ENCODE peak calls at places on chromosomes 4 and X, in seven cellular contexts. V, Y, O, K, C, U and Q are unnamed samples.

GRCh38 chrX:3262906-3263305 is 83.5 kb downstream of the MXRA5 start:
- DNase-seq in C (peak), V (peak), O (no peak), K (no peak), Y (peak), U (no peak), Q (peak)

GRCh38 chrX:22237479-22237878 is 35.2 kb upstream of the CBLL2 start:
- DNase-seq in C (no peak), K (no peak), U (no peak), O (no peak), V (peak), Y (peak), Q (no peak)

GRCh38 chr4:77473509-77473908 is 132.1 kb upstream of the CXCL13 start:
- DNase-seq in Y (peak), U (no peak), O (no peak), K (no peak), V (no peak), C (peak), Q (no peak)

GRCh38 chr4:74188912-74189311 is 31.0 kb downstream of the MTHFD2L start:
- DNase-seq in U (no peak), Y (no peak), V (no peak), C (no peak), K (no peak), O (no peak), Q (no peak)

GRCh38 chr4:40838742-40839141 is 89.0 kb downstream of the NSUN7 start:
- DNase-seq in V (no peak), Y (peak), U (no peak), K (no peak), O (no peak), C (no peak), Q (no peak)

GRCh38 chr4:128286474-128287158 is 997 bp downstream of the PGRMC2 start:
- DNase-seq in K (no peak), O (no peak), Y (peak), C (peak), U (no peak), V (peak), Q (no peak)

GRCh38 chrX:22135994-22136684 is 104.0 kb downstream of the PHEX start:
- DNase-seq in K (no peak), O (peak), V (peak), Y (peak), U (no peak), C (peak), Q (no peak)

GRCh38 chr4:3250956-3251690 is 2.2 kb downstream of the MSANTD1 start:
- DNase-seq in Y (no peak), V (no peak), U (peak), C (no peak), K (peak), O (no peak), Q (no peak)

GRCh38 chr4:54110019-54110416 is 10.1 kb downstream of the GSX2 start:
- DNase-seq in O (no peak), U (no peak), V (no peak), C (no peak), K (no peak), Y (no peak), Q (no peak)

GRCh38 chr4:140806175-140806574 is 50.0 kb upstream of the TBC1D9 start:
- DNase-seq in Y (no peak), C (no peak), O (no peak), K (no peak), U (no peak), V (no peak), Q (no peak)

GRCh38 chr4:147307896-147308680 is 172.8 kb upstream of the EDNRA start:
- DNase-seq in C (no peak), K (no peak), Y (no peak), U (no peak), V (no peak), O (no peak), Q (no peak)

GRCh38 chr4:101114936-101115372 is 232.4 kb downstream of the PPP3CA start:
- DNase-seq in Y (peak), C (peak), V (peak), K (no peak), O (no peak), U (no peak), Q (peak)

GRCh38 chrX:119240356-119240755 is 4.3 kb downstream of the PGRMC1 start:
- DNase-seq in C (peak), U (no peak), Y (peak), V (peak), O (no peak), K (no peak), Q (no peak)

GRCh38 chr4:79650217-79650616 is 242.2 kb upstream of the GK2 start:
- DNase-seq in V (no peak), K (no peak), C (peak), U (no peak), O (no peak), Y (no peak), Q (no peak)

GRCh38 chr4:36322921-36323354 is 41.5 kb downstream of the DTHD1 start:
- DNase-seq in C (no peak), Y (no peak), V (no peak), K (no peak), U (no peak), O (no peak), Q (no peak)

GRCh38 chr4:172042714-172043114 is 229.5 kb downstream of the GALNTL6 start:
- DNase-seq in O (no peak), Y (no peak), K (no peak), U (no peak), C (no peak), V (no peak), Q (no peak)

GRCh38 chr4:109803924-109804571 is 2.2 kb upstream of the CFI start:
- DNase-seq in U (no peak), K (no peak), Y (peak), C (peak), O (peak), V (peak), Q (peak)

GRCh38 chr4:111943796-111944203 is 201.5 kb upstream of the FAM241A start:
- DNase-seq in K (peak), Y (no peak), V (peak), C (peak), O (no peak), U (peak), Q (no peak)

GRCh38 chrX:106874075-106874474 is 29.1 kb downstream of the RIPPLY1 start:
- DNase-seq in O (no peak), C (peak), V (peak), K (no peak), U (no peak), Y (peak), Q (no peak)

DNA sequence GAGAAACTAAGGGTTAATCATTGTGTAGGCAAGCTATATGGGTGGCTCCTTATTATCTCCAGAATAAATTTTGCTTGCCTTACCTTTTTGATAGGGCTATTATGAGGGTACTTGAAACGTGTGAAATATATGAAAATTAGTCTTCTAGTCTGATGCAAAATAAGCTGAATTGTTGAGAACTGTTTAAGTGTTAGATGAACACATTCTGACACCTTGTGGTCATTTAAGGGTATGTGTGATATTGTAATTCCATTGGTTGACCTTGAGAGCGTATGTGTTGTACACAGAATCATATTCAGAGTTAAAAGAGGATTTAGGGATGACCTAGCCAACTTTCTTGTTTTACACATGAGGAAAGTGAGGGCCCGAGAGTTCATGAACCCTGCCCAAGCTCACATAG is 44.6 kb upstream of the LINC00632 start:
- DNase-seq in O (no peak), Y (peak), K (no peak), V (peak), U (no peak), C (peak), Q (peak)
- TF ChIP-seq CTCF in O (no peak), Y (peak), K (peak), V (no peak), U (peak), C (peak), Q (peak)

DNA sequence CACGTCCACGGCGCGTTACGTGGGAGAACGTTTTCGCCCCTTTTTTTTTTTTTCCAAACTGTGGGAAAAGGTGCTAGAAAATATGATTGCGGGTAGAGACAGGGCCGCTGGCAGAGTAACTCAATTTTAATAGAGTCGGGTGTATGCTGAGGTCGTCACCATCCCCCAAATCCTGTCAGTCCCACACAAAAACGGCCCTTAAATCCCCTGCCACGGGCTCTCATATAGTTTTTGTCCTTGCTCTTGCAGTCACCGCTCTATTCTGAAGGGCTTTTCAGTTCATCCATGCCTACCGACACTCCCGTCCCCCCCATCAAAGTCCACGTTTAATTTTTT is 796 bp upstream of the MED14 start:
- DNase-seq in Y (no peak), U (no peak), O (no peak), C (no peak), V (no peak), K (no peak), Q (no peak)
- H3K4me3 ChIP-seq in Y (peak), U (peak), O (peak), C (peak), V (peak), K (peak), Q (peak)

DNA sequence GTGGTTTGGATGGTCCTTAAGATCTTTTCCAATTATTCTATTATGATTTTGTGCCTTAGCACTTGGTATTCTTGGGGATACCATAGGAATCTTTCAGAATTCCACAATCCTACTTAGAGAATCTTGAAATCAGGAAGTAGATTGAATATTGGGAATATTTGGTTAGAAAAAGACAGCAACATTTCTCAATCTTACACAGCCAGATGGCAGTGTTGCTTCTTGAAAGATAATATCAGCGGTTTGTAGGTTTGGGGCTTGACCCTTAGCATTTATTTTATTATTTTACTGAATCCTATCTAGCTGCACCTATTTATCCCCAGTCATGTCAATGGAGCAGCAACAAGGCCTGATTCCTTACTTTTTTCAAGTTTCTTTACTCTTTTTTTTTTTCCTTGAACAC is 28.6 kb downstream of the MAGEB1 start:
- DNase-seq in O (no peak), U (no peak), V (peak), Y (peak), K (no peak), C (peak), Q (no peak)
- TF ChIP-seq CTCF in O (no peak), U (no peak), V (peak), Y (peak), K (no peak), C (peak), Q (no peak)

GRCh38 chrX:120562569-120562926 is 1.8 kb upstream of the CUL4B start:
- DNase-seq in C (no peak), Y (no peak), U (no peak), K (no peak), O (no peak), V (no peak), Q (no peak)
- H3K4me3 ChIP-seq in C (no peak), Y (no peak), U (no peak), K (no peak), O (no peak), V (no peak), Q (no peak)

GRCh38 chrX:45849261-45849660 is 648.6 kb upstream of the DIPK2B start:
- DNase-seq in U (no peak), O (no peak), C (peak), V (peak), K (no peak), Y (peak), Q (peak)
- TF ChIP-seq CTCF in U (no peak), O (no peak), C (peak), V (peak), K (peak), Y (peak), Q (peak)

DNA sequence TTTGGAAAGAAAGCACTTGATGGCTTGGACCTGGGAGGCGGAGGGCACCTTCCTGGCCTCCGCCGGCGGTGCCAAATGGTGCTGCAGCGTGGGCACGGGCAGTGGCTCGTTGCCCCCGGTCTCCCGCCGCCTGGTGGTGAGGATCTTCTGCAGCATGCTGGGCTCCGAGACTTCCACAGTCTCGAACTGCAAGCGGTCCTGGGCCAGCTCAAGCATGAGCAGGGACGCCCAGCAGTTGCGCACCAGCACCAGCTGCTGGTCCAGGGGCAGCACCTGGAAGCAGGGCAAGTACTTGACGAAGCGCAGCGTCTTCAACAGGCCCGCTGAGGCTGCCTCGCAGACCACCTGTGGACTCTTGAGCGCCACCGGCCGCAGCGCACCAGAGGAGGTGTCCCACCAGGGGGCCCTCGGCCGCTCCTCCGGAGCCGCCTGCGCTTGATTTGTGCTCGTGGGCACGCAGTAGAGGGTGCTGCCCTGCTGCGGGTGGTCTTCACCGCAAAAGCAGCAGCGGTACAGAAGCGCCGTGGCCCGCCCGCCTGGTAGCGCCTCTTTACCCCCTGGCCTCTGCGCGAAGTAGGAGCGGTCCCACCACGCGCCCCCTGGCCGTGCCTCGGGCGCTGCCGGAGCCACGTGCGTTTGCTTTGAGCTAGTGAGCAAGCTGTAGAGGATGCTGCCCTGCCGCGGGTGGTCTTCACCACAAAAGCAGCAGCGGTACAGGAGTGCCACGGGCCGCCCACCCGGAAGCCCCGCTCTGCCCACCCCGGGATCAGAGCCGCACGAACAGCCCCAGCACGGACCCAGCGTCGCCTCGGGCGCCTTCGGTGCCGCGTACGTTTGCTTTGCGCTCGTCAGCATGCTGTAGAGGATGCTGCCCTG is 689 bp downstream of the NR0B1 start:
- DNase-seq in V (peak), U (peak), Y (no peak), O (no peak), C (peak), K (peak), Q (no peak)
- H3K4me3 ChIP-seq in V (no peak), U (no peak), Y (no peak), O (no peak), C (peak), K (no peak), Q (peak)

DNA sequence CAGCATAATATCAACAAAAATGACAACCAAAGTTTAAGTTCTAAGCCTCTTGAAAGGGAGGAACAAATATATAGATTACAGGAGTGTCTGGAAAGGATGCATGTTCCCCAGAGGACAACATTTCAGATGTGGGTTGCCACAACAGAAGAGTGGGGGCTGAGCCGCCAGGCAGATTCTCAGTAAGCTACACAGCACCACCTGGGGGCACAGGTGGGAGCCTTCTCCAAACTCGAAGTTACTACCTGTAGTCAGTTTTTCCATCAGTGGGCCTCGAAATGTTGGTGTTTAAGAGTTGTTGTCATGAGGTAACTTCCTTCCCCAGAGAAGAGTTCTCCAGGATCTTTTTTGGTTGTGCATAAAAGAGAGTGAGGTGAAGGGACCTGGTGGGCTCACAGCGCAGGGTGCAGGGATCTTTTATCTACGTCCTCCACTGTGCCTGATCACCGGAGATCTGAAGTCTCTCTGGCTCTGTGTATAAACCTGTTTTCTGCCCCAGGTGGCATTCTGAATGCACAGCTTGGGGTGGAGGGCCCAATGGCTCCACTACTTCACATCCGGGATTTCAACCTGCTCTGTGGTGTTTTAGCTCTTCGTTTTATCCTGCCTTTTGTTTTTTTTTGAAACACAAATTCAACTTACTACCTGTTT is 58.4 kb upstream of the STS start:
- DNase-seq in Y (no peak), C (no peak), K (no peak), U (no peak), O (no peak), V (no peak), Q (no peak)
- TF ChIP-seq CTCF in Y (no peak), C (no peak), K (no peak), U (no peak), O (no peak), V (peak), Q (peak)

GRCh38 chr4:32000846-32001488 is 1280.8 kb downstream of the PCDH7 start:
- DNase-seq in C (no peak), K (no peak), Y (no peak), V (no peak), O (no peak), U (no peak), Q (no peak)
- H3K4me3 ChIP-seq in C (no peak), K (no peak), Y (no peak), V (no peak), O (no peak), U (no peak), Q (no peak)

GRCh38 chr4:186475202-186475601 is 80.2 kb downstream of the MTNR1A start:
- DNase-seq in Y (no peak), C (no peak), V (no peak), U (no peak), O (no peak), K (no peak), Q (no peak)

GRCh38 chr4:186473933-186474332 is 81.4 kb downstream of the MTNR1A start:
- DNase-seq in O (no peak), U (no peak), C (no peak), V (no peak), Y (no peak), K (no peak), Q (no peak)

GRCh38 chr4:186471441-186471840 is 83.9 kb downstream of the MTNR1A start:
- DNase-seq in Y (no peak), C (no peak), O (no peak), V (no peak), U (no peak), K (no peak), Q (no peak)

DNA sequence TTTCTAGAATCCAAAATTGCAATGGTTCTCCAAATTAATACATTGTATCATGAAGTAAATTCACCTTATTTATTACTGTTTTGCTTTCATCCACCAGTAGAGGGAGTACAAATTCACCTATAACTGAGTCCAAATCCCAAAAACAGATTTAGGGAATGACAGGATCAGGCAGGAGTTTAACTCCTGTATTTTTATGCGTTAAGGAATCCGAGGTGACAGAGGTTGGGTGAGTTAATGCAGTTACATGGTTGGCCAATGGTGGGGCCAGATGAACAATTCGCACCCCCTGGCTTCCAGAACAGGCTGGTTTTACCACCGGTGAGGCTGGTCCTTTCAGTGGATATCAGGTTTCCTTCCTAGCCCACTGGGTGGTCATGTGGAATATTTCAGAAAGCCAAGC is 82.4 kb downstream of the MTNR1A start:
- DNase-seq in C (peak), U (no peak), K (no peak), O (no peak), Y (peak), V (peak), Q (no peak)
- TF ChIP-seq CTCF in C (peak), U (peak), K (no peak), O (no peak), Y (peak), V (peak), Q (peak)

GRCh38 chrX:102546818-102547493 is 30.4 kb upstream of the TMSB15A start:
- DNase-seq in V (no peak), K (no peak), C (no peak), U (no peak), Y (no peak), O (no peak), Q (no peak)
- H3K4me3 ChIP-seq in V (peak), K (peak), C (no peak), U (no peak), Y (peak), O (no peak), Q (peak)